ENCODE peak calls at places on chromosomes 7 and 10, in four cellular contexts. X, A, F and N are unnamed samples.

GRCh38 chr7:34136698-34137097 is 231.4 kb downstream of the BMPER start:
- DNase-seq in F (no peak), A (no peak), X (no peak), N (no peak)

GRCh38 chr7:47078241-47078640 is 503.7 kb downstream of the TNS3 start:
- DNase-seq in X (no peak), F (no peak), A (peak; percentile 43), N (no peak)

GRCh38 chr7:17598305-17598704 is 299.9 kb downstream of the AHR start:
- DNase-seq in A (no peak), F (no peak), X (no peak), N (no peak)

GRCh38 chr10:22931948-22932347 is 4.1 kb downstream of the ARMC3 start:
- DNase-seq in A (peak; percentile 32), X (peak; percentile 66), F (no peak), N (no peak)

GRCh38 chr7:103687981-103688380 is 242.0 kb upstream of the SLC26A5 start:
- DNase-seq in X (no peak), F (no peak), A (no peak), N (no peak)

GRCh38 chr7:149723795-149724495 is 49.4 kb downstream of the ZNF467 start:
- DNase-seq in F (no peak), A (no peak), X (no peak), N (no peak)

GRCh38 chr10:132097609-132098377 is 32.0 kb downstream of the JAKMIP3 start:
- DNase-seq in F (no peak), A (no peak), X (no peak), N (no peak)

GRCh38 chr10:77016278-77016815 is 621.3 kb downstream of the KCNMA1 start:
- DNase-seq in X (no peak), A (no peak), F (no peak), N (no peak)

GRCh38 chr7:148754912-148755311 is 56.2 kb downstream of the CUL1 start:
- DNase-seq in F (no peak), X (no peak), A (no peak), N (no peak)

GRCh38 chr7:51033722-51034530 is 251.2 kb upstream of the GRB10 start:
- DNase-seq in A (no peak), F (no peak), X (no peak), N (no peak)

GRCh38 chr10:103854687-103855423 is 521 bp downstream of the SH3PXD2A start:
- DNase-seq in F (no peak), X (peak; percentile 66), A (peak; percentile 24), N (peak; percentile 48)

GRCh38 chr7:119175916-119176627 is 951.6 kb downstream of the ANKRD7 start:
- DNase-seq in A (peak; percentile 42), F (peak; percentile 84), X (peak; percentile 83), N (peak; percentile 91)

GRCh38 chr10:96305019-96305418 is 785 bp downstream of the DNTT start:
- DNase-seq in X (no peak), A (no peak), F (no peak), N (no peak)

GRCh38 chr7:39415091-39415820 is 150.9 kb upstream of the YAE1 start:
- DNase-seq in X (no peak), A (no peak), F (no peak), N (no peak)

GRCh38 chr7:157136372-157136771 is 2.4 kb upstream of the UBE3C start:
- DNase-seq in F (no peak), A (peak; percentile 94), X (peak; percentile 68), N (no peak)

GRCh38 chr10:75019360-75019759 is 92.1 kb upstream of the SAMD8 start:
- DNase-seq in F (no peak), X (peak; percentile 20), A (peak; percentile 41), N (no peak)

GRCh38 chr10:42960491-42961155 is 116.2 kb upstream of the RET start:
- DNase-seq in A (peak; percentile 37), X (peak; percentile 9), F (no peak), N (peak; percentile 70)

GRCh38 chr7:75572396-75572795 is 80.3 kb downstream of the SPDYE5 start:
- DNase-seq in F (no peak), A (no peak), X (no peak), N (no peak)

GRCh38 chr7:138980575-138981285 is 459 bp downstream of the KIAA1549 start:
- DNase-seq in A (no peak), X (peak; percentile 24), F (no peak), N (no peak)

GRCh38 chr7:128068785-128069184 is 37.5 kb upstream of the LRRC4 start:
- DNase-seq in A (no peak), F (no peak), X (no peak), N (no peak)

GRCh38 chr10:104589871-104590270 is 51.2 kb upstream of the SORCS3 start:
- DNase-seq in A (peak; percentile 24), F (no peak), X (no peak), N (peak; percentile 45)

GRCh38 chr7:100627238-100627549 is 14.2 kb downstream of the TFR2 start:
- DNase-seq in A (no peak), F (no peak), X (no peak), N (no peak)

GRCh38 chr7:88291401-88292173 is 15.1 kb downstream of the STEAP4 start:
- DNase-seq in A (peak; percentile 3), X (no peak), F (no peak), N (no peak)

GRCh38 chr7:129489491-129489890 is 12.8 kb upstream of the SMKR1 start:
- DNase-seq in F (no peak), A (peak; percentile 93), X (peak; percentile 79), N (no peak)

GRCh38 chr10:131885391-131886165 is 15.2 kb upstream of the PPP2R2D start:
- DNase-seq in X (peak; percentile 43), A (peak; percentile 39), F (peak; percentile 53), N (peak; percentile 88)

GRCh38 chr10:8416192-8416701 is 361.8 kb downstream of the GATA3 start:
- DNase-seq in A (no peak), X (no peak), F (no peak), N (no peak)

GRCh38 chr7:126535176-126535575 is 717.6 kb downstream of the GRM8 start:
- DNase-seq in A (no peak), X (no peak), F (no peak), N (no peak)

GRCh38 chr7:123237-123636 is 69.1 kb upstream of the FAM20C start:
- DNase-seq in F (no peak), A (no peak), X (no peak), N (no peak)

GRCh38 chr7:105822806-105823205 is 53.6 kb downstream of the ATXN7L1 start:
- DNase-seq in F (no peak), A (no peak), X (no peak), N (no peak)

GRCh38 chr7:27992755-27993478 is 187.7 kb downstream of the JAZF1 start:
- DNase-seq in F (no peak), X (no peak), A (no peak), N (no peak)

GRCh38 chr10:12839349-12839927 is 162.1 kb downstream of the CCDC3 start:
- DNase-seq in X (no peak), F (no peak), A (no peak), N (no peak)

GRCh38 chr7:35253680-35254495 is at the start of gene TBX20:
- DNase-seq in X (peak; percentile 75), F (no peak), A (peak; percentile 19), N (peak; percentile 79)

DNA sequence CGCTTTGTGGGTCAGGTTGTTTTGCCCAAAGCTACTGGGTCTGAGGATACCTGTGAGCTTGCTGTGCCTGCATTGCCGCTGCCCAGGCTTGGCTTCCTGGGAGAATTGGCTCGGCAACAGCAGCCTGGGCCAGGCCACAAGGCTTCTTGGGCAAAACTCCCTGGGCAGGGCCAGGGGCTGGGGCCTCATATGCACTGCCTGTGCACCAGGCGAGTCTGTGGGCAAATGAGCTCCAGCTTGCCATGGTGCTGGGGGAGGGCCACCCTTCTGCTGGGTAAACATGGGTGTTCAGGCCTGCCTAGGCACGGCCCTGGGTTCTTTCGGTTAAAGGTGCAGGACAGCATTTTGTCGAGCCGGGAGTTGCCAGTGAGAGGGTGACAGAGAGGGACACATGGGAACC is 19.4 kb downstream of the ZMIZ1 start:
- DNase-seq in A (no peak), F (no peak), X (no peak), N (no peak)
- H3K4me1 ChIP-seq in A (peaks cover 59% of the 10 kb centered on the region), F (peaks cover 16% of the 10 kb centered on the region), X (peaks cover 76% of the 10 kb centered on the region), N (peaks cover 10% of the 10 kb centered on the region)

GRCh38 chr7:21215307-21215706 is 212.6 kb upstream of the SP4 start:
- DNase-seq in A (no peak), X (no peak), F (no peak), N (no peak)

GRCh38 chr7:21218155-21218554 is 209.7 kb upstream of the SP4 start:
- DNase-seq in F (no peak), A (no peak), X (no peak), N (no peak)

GRCh38 chr7:21221130-21221529 is 206.8 kb upstream of the SP4 start:
- DNase-seq in F (no peak), A (no peak), X (no peak), N (no peak)
- H3K18ac ChIP-seq in F (peak overlapping the region; percentile 54), A (no peak overlapping the region), X (no peak overlapping the region), N (no peak overlapping the region)

DNA sequence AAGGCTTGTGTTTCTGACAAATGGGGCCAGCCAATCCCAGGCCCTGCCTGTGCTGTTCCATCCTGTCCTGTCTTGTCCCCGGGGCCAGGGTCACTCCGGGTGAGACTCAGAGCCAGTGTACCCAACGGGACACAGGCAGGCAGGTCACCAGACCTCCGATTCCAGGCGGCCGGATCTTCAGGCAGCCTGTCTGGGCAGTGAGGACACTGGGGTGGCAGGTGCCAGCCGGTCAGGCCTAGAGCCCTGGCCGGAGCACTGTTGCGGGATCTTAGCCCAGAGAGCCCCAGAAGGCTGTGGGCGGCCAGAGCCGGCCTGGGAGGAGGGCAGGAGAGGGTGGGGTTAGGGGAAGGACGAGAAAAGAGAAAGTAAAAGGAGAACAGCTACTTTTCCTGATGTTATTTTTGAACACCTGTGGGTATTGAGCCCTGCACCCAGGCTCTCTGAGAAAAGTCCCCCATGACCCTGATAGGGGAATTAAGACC is 134.3 kb upstream of the TNRC18 start:
- DNase-seq in F (no peak), A (peak; percentile 11), X (peak; percentile 71), N (no peak)
- H3K4me1 ChIP-seq in F (peaks cover 11% of the 10 kb centered on the region), A (peaks cover 24% of the 10 kb centered on the region), X (peaks cover 44% of the 10 kb centered on the region), N (peaks cover 3% of the 10 kb centered on the region)

DNA sequence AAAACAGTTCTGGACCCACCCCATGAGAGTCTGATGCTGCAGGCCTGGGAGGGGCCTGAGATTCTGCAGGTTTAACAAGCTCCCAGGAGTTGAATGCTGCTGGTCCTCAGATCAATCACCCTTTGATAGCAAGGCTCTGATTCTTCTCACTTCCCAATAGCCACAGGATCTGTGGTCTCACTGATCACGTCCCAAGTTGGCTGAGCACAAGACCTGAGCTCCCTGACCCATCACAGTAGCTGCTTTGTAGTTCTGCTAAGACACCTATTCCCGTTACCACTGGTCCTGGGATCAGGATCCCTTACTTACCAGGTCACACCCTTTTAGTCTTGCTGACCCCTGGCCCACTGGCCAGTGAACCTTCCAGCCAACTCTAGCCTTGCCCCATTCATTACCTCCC is 372.8 kb downstream of the PHTF2 start:
- DNase-seq in A (no peak), X (no peak), F (no peak), N (no peak)
- H3K18ac ChIP-seq in A (no peak overlapping the region), X (peak overlapping the region; percentile 54), F (no peak overlapping the region), N (no peak overlapping the region)

GRCh38 chr7:44105832-44106231 is 1.7 kb downstream of the AEBP1 start:
- DNase-seq in X (no peak), A (no peak), F (no peak), N (no peak)
- H3K4me1 ChIP-seq in X (peaks cover 73% of the 10 kb centered on the region), A (peaks cover 25% of the 10 kb centered on the region), F (peaks cover 10% of the 10 kb centered on the region), N (no peaks in the 10 kb centered on the region)